ENCODE peak calls at places on chromosomes 16 and 17, in four cellular contexts. One of them, this sample, is unnamed.
A peak's percentile ranks its signal among the peaks of the same experiment; 100 is the strongest.

GRCh38 chr17:32286518-32286900 is 20.9 kb downstream of the RHBDL3 start:
- DNase-seq in neuronal stem cell: no peak
- DNase-seq in H9: no peak
- DNase-seq in IMR-90: no peak
- DNase-seq in this sample: no peak

GRCh38 chr17:46794318-46794717 is 24.2 kb downstream of the WNT3 start:
- DNase-seq in neuronal stem cell: no peak
- DNase-seq in H9: no peak
- DNase-seq in IMR-90: no peak
- DNase-seq in this sample: no peak

GRCh38 chr17:69525920-69526841 is 111.7 kb downstream of the MAP2K6 start:
- DNase-seq in neuronal stem cell: peak; percentile 46
- DNase-seq in H9: peak; percentile 62
- DNase-seq in IMR-90: peak; percentile 71
- DNase-seq in this sample: peak; percentile 79

GRCh38 chr17:78674595-78675315 is 97.6 kb upstream of the DNAH17 start:
- DNase-seq in neuronal stem cell: no peak
- DNase-seq in H9: peak; percentile 70
- DNase-seq in IMR-90: no peak
- DNase-seq in this sample: no peak

GRCh38 chr16:11595908-11596504 is 9.3 kb upstream of the LITAF start:
- DNase-seq in neuronal stem cell: no peak
- DNase-seq in H9: no peak
- DNase-seq in IMR-90: no peak
- DNase-seq in this sample: no peak

GRCh38 chr16:2194166-2194834 is 2.1 kb downstream of the CASKIN1 start:
- DNase-seq in neuronal stem cell: no peak
- DNase-seq in H9: no peak
- DNase-seq in IMR-90: peak; percentile 27
- DNase-seq in this sample: peak; percentile 41

GRCh38 chr16:85923153-85924021 is 24.4 kb downstream of the IRF8 start:
- DNase-seq in neuronal stem cell: no peak
- DNase-seq in H9: no peak
- DNase-seq in IMR-90: peak; percentile 59
- DNase-seq in this sample: peak; percentile 98

GRCh38 chr17:56834380-56835258 is 668 bp downstream of the DGKE start:
- DNase-seq in neuronal stem cell: peak; percentile 47
- DNase-seq in H9: peak; percentile 80
- DNase-seq in IMR-90: peak; percentile 7
- DNase-seq in this sample: peak; percentile 61

GRCh38 chr16:81451753-81452680 is 7.4 kb downstream of the CMIP start:
- DNase-seq in neuronal stem cell: no peak
- DNase-seq in H9: no peak
- DNase-seq in IMR-90: peak; percentile 11
- DNase-seq in this sample: no peak

GRCh38 chr17:67016039-67016762 is 28.2 kb upstream of the CACNG1 start:
- DNase-seq in neuronal stem cell: no peak
- DNase-seq in H9: peak; percentile 95
- DNase-seq in IMR-90: no peak
- DNase-seq in this sample: no peak

GRCh38 chr17:71866095-71866494 is 254.7 kb upstream of the SOX9 start:
- DNase-seq in neuronal stem cell: no peak
- DNase-seq in H9: no peak
- DNase-seq in IMR-90: no peak
- DNase-seq in this sample: no peak

GRCh38 chr16:19348578-19349315 is 63.2 kb downstream of the CLEC19A start:
- DNase-seq in neuronal stem cell: peak; percentile 12
- DNase-seq in H9: peak; percentile 77
- DNase-seq in IMR-90: no peak
- DNase-seq in this sample: no peak

GRCh38 chr17:67245073-67245693 is at the start of gene HELZ:
- DNase-seq in neuronal stem cell: peak; percentile 66
- DNase-seq in H9: peak; percentile 81
- DNase-seq in IMR-90: peak; percentile 83
- DNase-seq in this sample: peak; percentile 90

GRCh38 chr16:381788-382717 is at the start of gene PGAP6:
- DNase-seq in neuronal stem cell: no peak
- DNase-seq in H9: no peak
- DNase-seq in IMR-90: peak; percentile 33
- DNase-seq in this sample: peak; percentile 44

GRCh38 chr16:67101301-67101675 is 8.5 kb upstream of the PHAF1 start:
- DNase-seq in neuronal stem cell: no peak
- DNase-seq in H9: no peak
- DNase-seq in IMR-90: peak; percentile 35
- DNase-seq in this sample: peak; percentile 42

GRCh38 chr16:56916571-56917403 is 15.2 kb upstream of the HERPUD1 start:
- DNase-seq in neuronal stem cell: no peak
- DNase-seq in H9: no peak
- DNase-seq in IMR-90: no peak
- DNase-seq in this sample: no peak

GRCh38 chr17:38590988-38591758 is 14.6 kb downstream of the SRCIN1 start:
- DNase-seq in neuronal stem cell: no peak
- DNase-seq in H9: no peak
- DNase-seq in IMR-90: no peak
- DNase-seq in this sample: no peak

GRCh38 chr17:65071861-65072260 is 15.3 kb upstream of the GNA13 start:
- DNase-seq in neuronal stem cell: no peak
- DNase-seq in H9: no peak
- DNase-seq in IMR-90: peak; percentile 72
- DNase-seq in this sample: no peak

GRCh38 chr17:55402374-55402773 is 19.3 kb downstream of the MMD start:
- DNase-seq in neuronal stem cell: no peak
- DNase-seq in H9: no peak
- DNase-seq in IMR-90: peak; percentile 6
- DNase-seq in this sample: no peak

GRCh38 chr16:72848759-72849664 is 198.9 kb downstream of the ZFHX3 start:
- DNase-seq in neuronal stem cell: no peak
- DNase-seq in H9: no peak
- DNase-seq in IMR-90: peak; percentile 89
- DNase-seq in this sample: peak; percentile 85

GRCh38 chr16:3725291-3725690 is 8.0 kb upstream of the TRAP1 start:
- DNase-seq in neuronal stem cell: no peak
- DNase-seq in H9: no peak
- DNase-seq in IMR-90: no peak
- DNase-seq in this sample: no peak

GRCh38 chr17:42472709-42473521 is 14.2 kb downstream of the ATP6V0A1 start:
- DNase-seq in neuronal stem cell: no peak
- DNase-seq in H9: no peak
- DNase-seq in IMR-90: peak; percentile 93
- DNase-seq in this sample: peak; percentile 74

GRCh38 chr17:79836952-79837887 is 2.0 kb downstream of the CBX4 start:
- DNase-seq in neuronal stem cell: no peak
- DNase-seq in H9: peak; percentile 88
- DNase-seq in IMR-90: peak; percentile 74
- DNase-seq in this sample: peak; percentile 86

DNA sequence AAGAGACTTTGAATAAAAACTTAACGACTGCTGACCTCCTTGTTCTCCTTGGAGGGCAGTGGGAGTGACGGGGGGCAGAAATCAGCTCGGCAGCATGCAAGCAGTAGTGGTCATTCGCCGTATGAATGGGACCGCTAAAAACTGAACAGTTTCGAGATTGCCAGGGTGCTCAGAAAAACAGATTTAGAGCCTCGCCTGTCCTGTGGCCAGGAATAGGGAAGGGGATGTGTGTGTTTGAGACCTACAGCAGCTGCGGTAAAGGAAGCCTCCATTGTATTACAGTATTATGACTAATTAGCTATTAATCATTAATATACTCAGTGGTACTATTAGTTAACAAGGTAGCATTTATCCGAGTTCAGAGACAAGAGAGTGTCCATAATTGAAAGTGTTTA is 670 bp upstream of the ZNF652 start:
- DNase-seq in neuronal stem cell: no peak
- DNase-seq in H9: no peak
- DNase-seq in IMR-90: no peak
- DNase-seq in this sample: no peak
- H4K91ac ChIP-seq in neuronal stem cell: no peak overlapping the region
- H4K91ac ChIP-seq in H9: no peak overlapping the region
- H4K91ac ChIP-seq in IMR-90: no peak overlapping the region
- H4K91ac ChIP-seq in this sample: no peak overlapping the region

GRCh38 chr17:77206557-77206956 is 65.8 kb downstream of the SEC14L1 start:
- DNase-seq in neuronal stem cell: no peak
- DNase-seq in H9: no peak
- DNase-seq in IMR-90: peak; percentile 10
- DNase-seq in this sample: peak; percentile 36

GRCh38 chr17:77208217-77208808 is 67.5 kb downstream of the SEC14L1 start:
- DNase-seq in neuronal stem cell: no peak
- DNase-seq in H9: no peak
- DNase-seq in IMR-90: peak; percentile 59
- DNase-seq in this sample: peak; percentile 92

GRCh38 chr17:77208856-77209255 is 68.1 kb downstream of the SEC14L1 start:
- DNase-seq in neuronal stem cell: no peak
- DNase-seq in H9: no peak
- DNase-seq in IMR-90: peak; percentile 24
- DNase-seq in this sample: peak; percentile 74

GRCh38 chr17:77209330-77209748 is 68.6 kb downstream of the SEC14L1 start:
- DNase-seq in neuronal stem cell: no peak
- DNase-seq in H9: no peak
- DNase-seq in IMR-90: no peak
- DNase-seq in this sample: no peak

GRCh38 chr17:77207689-77208216 is 67.0 kb downstream of the SEC14L1 start:
- DNase-seq in neuronal stem cell: no peak
- DNase-seq in H9: no peak
- DNase-seq in IMR-90: no peak
- DNase-seq in this sample: no peak
- H4K91ac ChIP-seq in neuronal stem cell: no peak overlapping the region
- H4K91ac ChIP-seq in H9: no peak overlapping the region
- H4K91ac ChIP-seq in IMR-90: no peak overlapping the region
- H4K91ac ChIP-seq in this sample: no peak overlapping the region

DNA sequence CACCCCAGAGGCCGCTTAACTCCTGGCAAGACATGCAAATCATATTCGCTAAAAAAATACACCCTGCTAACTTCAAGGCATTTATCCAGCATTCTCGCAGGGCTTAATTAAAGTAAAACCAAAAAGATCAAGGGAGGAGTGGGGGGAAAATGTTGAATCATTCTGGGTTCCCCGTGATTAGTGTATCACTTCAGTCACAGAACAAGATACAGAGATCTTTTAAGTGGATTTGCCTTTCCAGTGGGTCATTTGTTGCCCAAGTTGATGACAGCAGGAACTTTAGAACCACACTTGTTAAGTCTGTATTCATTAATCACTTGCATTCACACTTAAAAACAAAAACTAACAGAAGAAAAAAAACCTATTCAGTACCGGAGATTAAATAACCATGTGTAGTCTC is 17.3 kb downstream of the CRYBA1 start:
- DNase-seq in neuronal stem cell: no peak
- DNase-seq in H9: no peak
- DNase-seq in IMR-90: no peak
- DNase-seq in this sample: no peak
- H4K91ac ChIP-seq in neuronal stem cell: no peak overlapping the region
- H4K91ac ChIP-seq in H9: no peak overlapping the region
- H4K91ac ChIP-seq in IMR-90: no peak overlapping the region
- H4K91ac ChIP-seq in this sample: no peak overlapping the region

GRCh38 chr16:84603115-84603816 is 14.6 kb downstream of the COTL1 start:
- DNase-seq in neuronal stem cell: no peak
- DNase-seq in H9: no peak
- DNase-seq in IMR-90: peak; percentile 99
- DNase-seq in this sample: peak; percentile 99

GRCh38 chr16:84607061-84607460 is 10.8 kb downstream of the COTL1 start:
- DNase-seq in neuronal stem cell: no peak
- DNase-seq in H9: no peak
- DNase-seq in IMR-90: no peak
- DNase-seq in this sample: no peak

GRCh38 chr16:84605339-84605848 is 12.5 kb downstream of the COTL1 start:
- DNase-seq in neuronal stem cell: no peak
- DNase-seq in H9: no peak
- DNase-seq in IMR-90: no peak
- DNase-seq in this sample: no peak

GRCh38 chr16:84606081-84606875 is 11.6 kb downstream of the COTL1 start:
- DNase-seq in neuronal stem cell: no peak
- DNase-seq in H9: no peak
- DNase-seq in IMR-90: no peak
- DNase-seq in this sample: no peak

DNA sequence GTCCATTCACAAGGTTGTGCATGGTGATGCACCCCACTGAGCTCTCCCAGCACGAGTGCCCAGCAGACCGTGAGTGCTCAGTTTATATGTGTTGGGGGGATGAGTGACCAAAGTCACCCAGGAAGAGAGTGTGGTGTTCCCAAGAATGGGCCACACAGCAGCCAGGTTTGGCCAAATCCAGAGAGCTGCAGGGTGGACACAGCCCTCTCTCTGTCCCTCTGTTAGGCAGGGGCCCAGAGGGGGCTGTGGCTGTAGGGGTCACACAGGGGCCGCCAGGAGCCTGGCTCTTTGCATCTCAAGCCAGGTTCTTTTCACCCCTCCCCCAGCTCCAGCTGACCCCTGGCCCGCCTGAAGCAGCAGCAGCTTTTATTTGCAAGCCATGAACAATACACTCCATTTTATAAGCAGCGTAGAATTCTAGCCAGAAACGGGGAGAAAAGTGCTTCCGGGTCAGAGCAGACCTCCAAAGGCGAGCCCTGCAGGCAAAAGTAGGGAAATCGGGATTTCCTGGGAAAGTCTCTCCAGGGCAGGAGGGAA is 13.3 kb downstream of the COTL1 start:
- DNase-seq in neuronal stem cell: no peak
- DNase-seq in H9: no peak
- DNase-seq in IMR-90: no peak
- DNase-seq in this sample: no peak
- H4K91ac ChIP-seq in neuronal stem cell: no peak overlapping the region
- H4K91ac ChIP-seq in H9: no peak overlapping the region
- H4K91ac ChIP-seq in IMR-90: peak overlapping the region; percentile 2
- H4K91ac ChIP-seq in this sample: no peak overlapping the region

DNA sequence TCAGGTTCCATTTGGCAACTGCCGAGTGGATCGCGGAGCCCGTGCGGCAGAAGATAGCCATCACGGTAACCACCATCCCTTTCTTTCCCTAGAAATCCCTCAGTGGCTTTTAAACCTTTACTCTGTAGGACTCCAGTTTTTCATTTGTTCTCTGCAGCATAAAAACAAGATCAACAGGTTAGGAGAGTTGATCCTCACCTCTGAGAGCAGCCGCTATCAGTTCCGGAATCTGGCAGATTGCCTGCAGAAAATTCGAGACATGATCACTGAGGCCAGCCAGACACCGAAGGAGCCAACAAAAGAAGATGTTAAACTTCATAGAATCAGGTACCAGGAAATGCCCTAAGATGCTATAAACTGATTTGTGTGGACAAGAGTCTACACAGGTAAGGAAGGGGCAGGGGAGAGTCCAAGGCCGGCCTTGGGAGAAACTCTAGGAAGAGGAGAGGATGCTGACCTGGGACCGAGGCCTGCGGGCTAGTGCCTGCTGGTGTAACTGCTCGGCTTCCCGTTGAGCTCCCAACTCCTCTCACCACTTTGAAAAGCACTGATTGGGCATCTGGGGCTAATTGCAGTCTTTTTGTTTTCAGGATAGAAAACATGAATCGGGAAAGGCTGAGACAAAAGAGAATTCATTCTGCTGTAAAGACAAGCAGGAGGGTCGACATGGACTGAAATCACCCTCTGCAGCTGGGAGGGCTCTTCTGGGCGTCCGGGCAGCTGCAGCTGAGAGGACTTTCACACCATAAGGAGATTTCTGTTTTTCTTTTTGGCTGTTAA is 8.1 kb downstream of the MRPL58 start:
- DNase-seq in neuronal stem cell: no peak
- DNase-seq in H9: no peak
- DNase-seq in IMR-90: no peak
- DNase-seq in this sample: no peak
- H4K91ac ChIP-seq in neuronal stem cell: no peak overlapping the region
- H4K91ac ChIP-seq in H9: no peak overlapping the region
- H4K91ac ChIP-seq in IMR-90: no peak overlapping the region
- H4K91ac ChIP-seq in this sample: no peak overlapping the region

GRCh38 chr16:79659352-79659751 is 58.8 kb upstream of the MAF start:
- DNase-seq in neuronal stem cell: no peak
- DNase-seq in H9: no peak
- DNase-seq in IMR-90: no peak
- DNase-seq in this sample: no peak
- H4K91ac ChIP-seq in neuronal stem cell: no peak overlapping the region
- H4K91ac ChIP-seq in H9: no peak overlapping the region
- H4K91ac ChIP-seq in IMR-90: no peak overlapping the region
- H4K91ac ChIP-seq in this sample: peak overlapping the region; percentile 70

This sample was measured in mesenchymal stem cell.